ENCODE peak calls at places on chromosomes 1 and 21, in six cellular contexts. One of them, this sample, is unnamed.

GRCh38 chr1:33257388-33257758 is 1.1 kb downstream of the ZNF362 start:
- DNase-seq in stomach: no peak
- DNase-seq in H1: no peak
- DNase-seq in transverse colon: no peak
- DNase-seq in ovary: no peak
- DNase-seq in suprapubic skin: no peak
- DNase-seq in this sample: no peak

GRCh38 chr1:183783896-183784637 is 20.9 kb upstream of the RGL1 start:
- DNase-seq in stomach: peak
- DNase-seq in H1: no peak
- DNase-seq in transverse colon: peak
- DNase-seq in ovary: peak
- DNase-seq in suprapubic skin: no peak
- DNase-seq in this sample: peak

GRCh38 chr1:111542187-111542586 is 38.8 kb upstream of the ADORA3 start:
- DNase-seq in stomach: no peak
- DNase-seq in H1: no peak
- DNase-seq in transverse colon: no peak
- DNase-seq in ovary: no peak
- DNase-seq in suprapubic skin: no peak
- DNase-seq in this sample: no peak

GRCh38 chr21:15480160-15480559 is 249.6 kb upstream of the USP25 start:
- DNase-seq in stomach: no peak
- DNase-seq in H1: no peak
- DNase-seq in transverse colon: no peak
- DNase-seq in ovary: no peak
- DNase-seq in suprapubic skin: no peak
- DNase-seq in this sample: no peak

GRCh38 chr1:37605806-37606474 is 10.2 kb upstream of the GNL2 start:
- DNase-seq in stomach: no peak
- DNase-seq in H1: no peak
- DNase-seq in transverse colon: peak
- DNase-seq in ovary: no peak
- DNase-seq in suprapubic skin: peak
- DNase-seq in this sample: peak

GRCh38 chr1:10962483-10962882 is 50.0 kb upstream of the TARDBP start:
- DNase-seq in stomach: peak
- DNase-seq in H1: no peak
- DNase-seq in transverse colon: no peak
- DNase-seq in ovary: no peak
- DNase-seq in suprapubic skin: no peak
- DNase-seq in this sample: no peak

GRCh38 chr1:101365881-101366280 is 129.1 kb downstream of the S1PR1 start:
- DNase-seq in stomach: no peak
- DNase-seq in H1: no peak
- DNase-seq in transverse colon: no peak
- DNase-seq in ovary: no peak
- DNase-seq in suprapubic skin: no peak
- DNase-seq in this sample: no peak

GRCh38 chr1:174769961-174770549 is 229.7 kb upstream of the CACYBP start:
- DNase-seq in stomach: no peak
- DNase-seq in H1: no peak
- DNase-seq in transverse colon: no peak
- DNase-seq in ovary: no peak
- DNase-seq in suprapubic skin: no peak
- DNase-seq in this sample: no peak

GRCh38 chr1:79079770-79080169 is 73.2 kb upstream of the ADGRL4 start:
- DNase-seq in stomach: no peak
- DNase-seq in H1: no peak
- DNase-seq in transverse colon: no peak
- DNase-seq in ovary: no peak
- DNase-seq in suprapubic skin: no peak
- DNase-seq in this sample: no peak

GRCh38 chr1:56289260-56289659 is 290.1 kb downstream of the PLPP3 start:
- DNase-seq in stomach: no peak
- DNase-seq in H1: no peak
- DNase-seq in transverse colon: no peak
- DNase-seq in ovary: no peak
- DNase-seq in suprapubic skin: no peak
- DNase-seq in this sample: no peak

GRCh38 chr1:15847100-15847892 is at the start of gene SPEN:
- DNase-seq in stomach: peak
- DNase-seq in H1: peak
- DNase-seq in transverse colon: peak
- DNase-seq in ovary: peak
- DNase-seq in suprapubic skin: peak
- DNase-seq in this sample: peak

GRCh38 chr1:89635825-89636815 is 3.2 kb downstream of the LRRC8C start:
- DNase-seq in stomach: no peak
- DNase-seq in H1: no peak
- DNase-seq in transverse colon: no peak
- DNase-seq in ovary: no peak
- DNase-seq in suprapubic skin: no peak
- DNase-seq in this sample: no peak

GRCh38 chr1:170030212-170030611 is 44.3 kb downstream of the KIFAP3 start:
- DNase-seq in stomach: no peak
- DNase-seq in H1: no peak
- DNase-seq in transverse colon: no peak
- DNase-seq in ovary: no peak
- DNase-seq in suprapubic skin: no peak
- DNase-seq in this sample: no peak

GRCh38 chr1:245810789-245811337 is 656.1 kb downstream of the KIF26B start:
- DNase-seq in stomach: no peak
- DNase-seq in H1: peak
- DNase-seq in transverse colon: no peak
- DNase-seq in ovary: no peak
- DNase-seq in suprapubic skin: no peak
- DNase-seq in this sample: no peak

GRCh38 chr1:240508950-240509349 is 103.0 kb downstream of the GREM2 start:
- DNase-seq in stomach: no peak
- DNase-seq in H1: no peak
- DNase-seq in transverse colon: no peak
- DNase-seq in ovary: no peak
- DNase-seq in suprapubic skin: no peak
- DNase-seq in this sample: no peak

GRCh38 chr1:150534002-150534401 is 15.2 kb upstream of the ADAMTSL4 start:
- DNase-seq in stomach: no peak
- DNase-seq in H1: no peak
- DNase-seq in transverse colon: no peak
- DNase-seq in ovary: no peak
- DNase-seq in suprapubic skin: no peak
- DNase-seq in this sample: no peak

GRCh38 chr1:102842606-102843005 is 265.7 kb downstream of the COL11A1 start:
- DNase-seq in stomach: no peak
- DNase-seq in H1: no peak
- DNase-seq in transverse colon: no peak
- DNase-seq in ovary: no peak
- DNase-seq in suprapubic skin: no peak
- DNase-seq in this sample: no peak

GRCh38 chr21:37829043-37829442 is 87.2 kb downstream of the KCNJ6 start:
- DNase-seq in stomach: no peak
- DNase-seq in H1: no peak
- DNase-seq in transverse colon: peak
- DNase-seq in ovary: no peak
- DNase-seq in suprapubic skin: no peak
- DNase-seq in this sample: no peak

GRCh38 chr1:224114787-224115175 is 870 bp downstream of the FBXO28 start:
- DNase-seq in stomach: no peak
- DNase-seq in H1: no peak
- DNase-seq in transverse colon: no peak
- DNase-seq in ovary: no peak
- DNase-seq in suprapubic skin: no peak
- DNase-seq in this sample: no peak

GRCh38 chr1:161013591-161014513 is 7.1 kb downstream of the F11R start:
- DNase-seq in stomach: peak
- DNase-seq in H1: peak
- DNase-seq in transverse colon: peak
- DNase-seq in ovary: peak
- DNase-seq in suprapubic skin: peak
- DNase-seq in this sample: peak

GRCh38 chr1:201192478-201192804 is 1.8 kb downstream of the IGFN1 start:
- DNase-seq in stomach: no peak
- DNase-seq in H1: no peak
- DNase-seq in transverse colon: no peak
- DNase-seq in ovary: no peak
- DNase-seq in suprapubic skin: no peak
- DNase-seq in this sample: no peak

GRCh38 chr1:200899015-200899386 is 4.3 kb downstream of the INAVA start:
- DNase-seq in stomach: no peak
- DNase-seq in H1: no peak
- DNase-seq in transverse colon: no peak
- DNase-seq in ovary: no peak
- DNase-seq in suprapubic skin: no peak
- DNase-seq in this sample: peak

GRCh38 chr1:85022700-85023099 is 25.6 kb downstream of the MCOLN3 start:
- DNase-seq in stomach: no peak
- DNase-seq in H1: no peak
- DNase-seq in transverse colon: no peak
- DNase-seq in ovary: no peak
- DNase-seq in suprapubic skin: no peak
- DNase-seq in this sample: no peak

GRCh38 chr1:8639165-8639564 is 178.3 kb downstream of the RERE start:
- DNase-seq in stomach: no peak
- DNase-seq in H1: no peak
- DNase-seq in transverse colon: no peak
- DNase-seq in ovary: no peak
- DNase-seq in suprapubic skin: no peak
- DNase-seq in this sample: no peak

GRCh38 chr1:245956225-245956624 is 550.9 kb downstream of the SMYD3 start:
- DNase-seq in stomach: no peak
- DNase-seq in H1: no peak
- DNase-seq in transverse colon: no peak
- DNase-seq in ovary: no peak
- DNase-seq in suprapubic skin: no peak
- DNase-seq in this sample: no peak

GRCh38 chr1:154864189-154864985 is 5.7 kb downstream of the KCNN3 start:
- DNase-seq in stomach: no peak
- DNase-seq in H1: no peak
- DNase-seq in transverse colon: no peak
- DNase-seq in ovary: no peak
- DNase-seq in suprapubic skin: no peak
- DNase-seq in this sample: no peak

GRCh38 chr1:154865442-154866256 is 4.4 kb downstream of the KCNN3 start:
- DNase-seq in stomach: no peak
- DNase-seq in H1: no peak
- DNase-seq in transverse colon: no peak
- DNase-seq in ovary: no peak
- DNase-seq in suprapubic skin: no peak
- DNase-seq in this sample: no peak

GRCh38 chr1:154862927-154863701 is 7.0 kb downstream of the KCNN3 start:
- DNase-seq in stomach: no peak
- DNase-seq in H1: no peak
- DNase-seq in transverse colon: no peak
- DNase-seq in ovary: no peak
- DNase-seq in suprapubic skin: no peak
- DNase-seq in this sample: no peak

GRCh38 chr1:154861607-154862094 is 8.4 kb downstream of the KCNN3 start:
- DNase-seq in stomach: no peak
- DNase-seq in H1: no peak
- DNase-seq in transverse colon: no peak
- DNase-seq in ovary: no peak
- DNase-seq in suprapubic skin: no peak
- DNase-seq in this sample: peak

DNA sequence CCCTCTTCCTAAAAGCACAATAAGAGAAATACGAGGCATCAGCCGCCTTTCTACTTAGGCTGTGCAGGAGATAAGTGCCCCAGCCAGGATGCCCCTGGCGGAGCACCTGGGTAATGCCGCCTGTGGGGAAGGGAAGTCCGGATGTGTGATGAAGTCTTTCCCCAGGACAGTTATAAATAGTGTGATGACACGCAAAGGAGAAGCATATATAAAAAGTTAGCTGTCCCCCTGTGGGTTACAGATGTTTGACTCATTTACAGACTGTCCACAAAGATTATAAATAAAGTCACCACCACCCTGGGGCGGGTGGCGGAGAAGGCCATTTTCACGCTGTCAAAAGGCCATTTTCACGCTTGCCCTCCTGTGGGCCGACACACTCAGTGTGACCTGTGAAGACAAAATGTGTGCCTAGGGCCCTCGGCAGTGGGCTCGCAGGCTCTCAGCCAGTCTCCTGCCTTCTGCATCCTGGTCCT is 6.3 kb downstream of the KCNN3 start:
- DNase-seq in stomach: peak
- DNase-seq in H1: peak
- DNase-seq in transverse colon: peak
- DNase-seq in ovary: no peak
- DNase-seq in suprapubic skin: no peak
- DNase-seq in this sample: no peak
- TF ChIP-seq POLR2A in stomach: no peak
- TF ChIP-seq POLR2A in H1: no peak
- TF ChIP-seq POLR2A in transverse colon: no peak
- TF ChIP-seq POLR2A in ovary: no peak
- TF ChIP-seq POLR2A in suprapubic skin: no peak
- TF ChIP-seq POLR2A in this sample: no peak

DNA sequence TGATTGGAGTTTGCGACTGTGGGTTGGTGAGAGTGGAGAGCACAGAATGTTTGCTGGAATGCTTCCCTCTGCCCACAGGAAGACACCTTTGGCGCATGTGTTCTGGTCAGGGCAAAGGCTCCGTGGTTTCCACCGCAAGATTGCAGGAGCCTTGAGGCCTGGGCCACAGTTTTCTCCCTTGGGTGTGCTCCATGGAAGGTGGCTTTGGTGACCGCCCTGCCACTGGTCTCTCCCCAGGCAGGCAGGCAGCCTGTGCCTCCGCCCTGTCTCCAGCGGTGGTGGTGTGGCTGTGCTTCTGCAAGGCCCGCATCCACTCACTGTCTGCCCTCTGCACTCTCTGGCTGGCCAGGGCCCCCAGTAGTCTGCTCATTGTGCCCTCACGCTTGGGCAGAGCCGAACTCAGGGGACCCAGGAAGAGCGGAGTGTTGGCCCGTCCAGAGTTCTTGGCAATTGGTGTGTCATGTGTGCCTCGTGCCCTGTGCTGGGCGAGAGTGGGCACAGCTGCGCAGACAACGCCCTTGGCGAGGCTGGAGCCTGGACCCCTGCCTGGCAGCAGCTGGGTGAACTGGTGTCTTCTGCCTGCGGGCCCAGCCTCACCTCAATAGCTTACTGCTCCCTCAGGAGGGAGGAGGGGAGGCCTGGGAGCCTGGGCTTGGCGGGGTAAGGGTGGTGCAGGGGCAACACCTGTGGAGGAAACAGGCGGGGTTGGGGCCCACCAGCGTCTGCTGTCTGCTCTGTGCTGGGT is 2.0 kb downstream of the GUK1 start:
- DNase-seq in stomach: peak
- DNase-seq in H1: no peak
- DNase-seq in transverse colon: no peak
- DNase-seq in ovary: peak
- DNase-seq in suprapubic skin: peak
- DNase-seq in this sample: peak
- H3K4me3 ChIP-seq in stomach: peak
- H3K4me3 ChIP-seq in H1: no peak
- H3K4me3 ChIP-seq in transverse colon: peak
- H3K4me3 ChIP-seq in ovary: peak
- H3K4me3 ChIP-seq in suprapubic skin: peak
- H3K4me3 ChIP-seq in this sample: peak

GRCh38 chr1:206847337-206847834 is 18.0 kb upstream of the IL20 start:
- DNase-seq in stomach: peak
- DNase-seq in H1: no peak
- DNase-seq in transverse colon: no peak
- DNase-seq in ovary: no peak
- DNase-seq in suprapubic skin: no peak
- DNase-seq in this sample: no peak
- TF ChIP-seq EP300 in stomach: no peak
- TF ChIP-seq EP300 in H1: no peak
- TF ChIP-seq EP300 in transverse colon: no peak
- TF ChIP-seq EP300 in ovary: no peak
- TF ChIP-seq EP300 in suprapubic skin: no peak
- TF ChIP-seq EP300 in this sample: no peak

GRCh38 chr1:66929999-66930822 is 5.4 kb downstream of the MIER1 start:
- DNase-seq in stomach: peak
- DNase-seq in H1: peak
- DNase-seq in transverse colon: peak
- DNase-seq in ovary: peak
- DNase-seq in suprapubic skin: peak
- DNase-seq in this sample: peak
- TF ChIP-seq POLR2A in stomach: no peak
- TF ChIP-seq POLR2A in H1: peak
- TF ChIP-seq POLR2A in transverse colon: peak
- TF ChIP-seq POLR2A in ovary: peak
- TF ChIP-seq POLR2A in suprapubic skin: peak
- TF ChIP-seq POLR2A in this sample: peak